ENCODE peak calls at places on chromosomes 13 and 19, in five cellular contexts. One of them, this sample, is unnamed.

GRCh38 chr13:50277127-50277526 is 261.9 kb downstream of the KCNRG start:
- DNase-seq in NCI-H2029 treated with DMSO at 0.1 percent for 48 hours: no peak
- DNase-seq in activated effector memory CD4-positive, alpha-beta T cell treated with Interleukin-2 at 50 U/mL for 16 hours: no peak
- DNase-seq in GM18507: no peak
- DNase-seq in posterior vena cava: no peak
- DNase-seq in this sample: no peak

GRCh38 chr13:97855570-97855970 is 97.9 kb upstream of the IPO5 start:
- DNase-seq in activated effector memory CD4-positive, alpha-beta T cell treated with Interleukin-2 at 50 U/mL for 16 hours: no peak
- DNase-seq in GM18507: no peak
- DNase-seq in posterior vena cava: no peak
- DNase-seq in NCI-H2029 treated with DMSO at 0.1 percent for 48 hours: peak; percentile 34
- DNase-seq in this sample: no peak

GRCh38 chr13:77833331-77833863 is 85.2 kb downstream of the EDNRB start:
- DNase-seq in NCI-H2029 treated with DMSO at 0.1 percent for 48 hours: no peak
- DNase-seq in posterior vena cava: no peak
- DNase-seq in GM18507: no peak
- DNase-seq in activated effector memory CD4-positive, alpha-beta T cell treated with Interleukin-2 at 50 U/mL for 16 hours: no peak
- DNase-seq in this sample: no peak

GRCh38 chr19:51417107-51417806 is at the start of gene SIGLEC10:
- DNase-seq in activated effector memory CD4-positive, alpha-beta T cell treated with Interleukin-2 at 50 U/mL for 16 hours: no peak
- DNase-seq in posterior vena cava: peak; percentile 87
- DNase-seq in GM18507: no peak
- DNase-seq in NCI-H2029 treated with DMSO at 0.1 percent for 48 hours: no peak
- DNase-seq in this sample: peak; percentile 95

GRCh38 chr19:51027126-51027806 is 850 bp upstream of the KLK11 start:
- DNase-seq in posterior vena cava: no peak
- DNase-seq in NCI-H2029 treated with DMSO at 0.1 percent for 48 hours: peak; percentile 61
- DNase-seq in GM18507: no peak
- DNase-seq in activated effector memory CD4-positive, alpha-beta T cell treated with Interleukin-2 at 50 U/mL for 16 hours: no peak
- DNase-seq in this sample: no peak

GRCh38 chr13:102028846-102029245 is 373.0 kb downstream of the FGF14 start:
- DNase-seq in GM18507: no peak
- DNase-seq in posterior vena cava: no peak
- DNase-seq in NCI-H2029 treated with DMSO at 0.1 percent for 48 hours: peak; percentile 25
- DNase-seq in activated effector memory CD4-positive, alpha-beta T cell treated with Interleukin-2 at 50 U/mL for 16 hours: no peak
- DNase-seq in this sample: no peak

GRCh38 chr13:40338217-40338616 is 328.2 kb downstream of the FOXO1 start:
- DNase-seq in activated effector memory CD4-positive, alpha-beta T cell treated with Interleukin-2 at 50 U/mL for 16 hours: no peak
- DNase-seq in NCI-H2029 treated with DMSO at 0.1 percent for 48 hours: no peak
- DNase-seq in GM18507: no peak
- DNase-seq in posterior vena cava: no peak
- DNase-seq in this sample: no peak

GRCh38 chr19:36950335-36951119 is 34.4 kb downstream of the ZNF568 start:
- DNase-seq in posterior vena cava: no peak
- DNase-seq in NCI-H2029 treated with DMSO at 0.1 percent for 48 hours: no peak
- DNase-seq in GM18507: no peak
- DNase-seq in activated effector memory CD4-positive, alpha-beta T cell treated with Interleukin-2 at 50 U/mL for 16 hours: no peak
- DNase-seq in this sample: no peak

GRCh38 chr13:90039516-90039915 is 1308.0 kb upstream of the MIR17HG start:
- DNase-seq in posterior vena cava: no peak
- DNase-seq in GM18507: no peak
- DNase-seq in NCI-H2029 treated with DMSO at 0.1 percent for 48 hours: no peak
- DNase-seq in activated effector memory CD4-positive, alpha-beta T cell treated with Interleukin-2 at 50 U/mL for 16 hours: no peak
- DNase-seq in this sample: no peak

GRCh38 chr13:44576396-44577235 is 486 bp upstream of the TSC22D1 start:
- DNase-seq in GM18507: no peak
- DNase-seq in NCI-H2029 treated with DMSO at 0.1 percent for 48 hours: no peak
- DNase-seq in posterior vena cava: no peak
- DNase-seq in activated effector memory CD4-positive, alpha-beta T cell treated with Interleukin-2 at 50 U/mL for 16 hours: no peak
- DNase-seq in this sample: no peak

GRCh38 chr13:74575729-74576125 is 441.5 kb upstream of the KLF12 start:
- DNase-seq in activated effector memory CD4-positive, alpha-beta T cell treated with Interleukin-2 at 50 U/mL for 16 hours: peak; percentile 32
- DNase-seq in NCI-H2029 treated with DMSO at 0.1 percent for 48 hours: no peak
- DNase-seq in posterior vena cava: peak; percentile 91
- DNase-seq in GM18507: no peak
- DNase-seq in this sample: peak; percentile 87

GRCh38 chr13:51420681-51421476 is 32.0 kb downstream of the INTS6 start:
- DNase-seq in NCI-H2029 treated with DMSO at 0.1 percent for 48 hours: no peak
- DNase-seq in GM18507: no peak
- DNase-seq in activated effector memory CD4-positive, alpha-beta T cell treated with Interleukin-2 at 50 U/mL for 16 hours: no peak
- DNase-seq in posterior vena cava: no peak
- DNase-seq in this sample: no peak

GRCh38 chr19:5934779-5935472 is 20.9 kb downstream of the CAPS start:
- DNase-seq in activated effector memory CD4-positive, alpha-beta T cell treated with Interleukin-2 at 50 U/mL for 16 hours: no peak
- DNase-seq in posterior vena cava: no peak
- DNase-seq in GM18507: no peak
- DNase-seq in NCI-H2029 treated with DMSO at 0.1 percent for 48 hours: no peak
- DNase-seq in this sample: no peak

GRCh38 chr13:23025848-23026608 is 154.8 kb upstream of the SGCG start:
- DNase-seq in posterior vena cava: no peak
- DNase-seq in activated effector memory CD4-positive, alpha-beta T cell treated with Interleukin-2 at 50 U/mL for 16 hours: no peak
- DNase-seq in GM18507: no peak
- DNase-seq in NCI-H2029 treated with DMSO at 0.1 percent for 48 hours: no peak
- DNase-seq in this sample: no peak

GRCh38 chr19:16155128-16155527 is 11.6 kb downstream of the HSH2D start:
- DNase-seq in NCI-H2029 treated with DMSO at 0.1 percent for 48 hours: no peak
- DNase-seq in activated effector memory CD4-positive, alpha-beta T cell treated with Interleukin-2 at 50 U/mL for 16 hours: no peak
- DNase-seq in GM18507: no peak
- DNase-seq in posterior vena cava: no peak
- DNase-seq in this sample: no peak

GRCh38 chr13:32246468-32246867 is 68.7 kb downstream of the ZAR1L start:
- DNase-seq in activated effector memory CD4-positive, alpha-beta T cell treated with Interleukin-2 at 50 U/mL for 16 hours: no peak
- DNase-seq in posterior vena cava: no peak
- DNase-seq in NCI-H2029 treated with DMSO at 0.1 percent for 48 hours: no peak
- DNase-seq in GM18507: peak; percentile 48
- DNase-seq in this sample: no peak

GRCh38 chr19:3620817-3621547 is 5.6 kb downstream of the CACTIN start:
- DNase-seq in NCI-H2029 treated with DMSO at 0.1 percent for 48 hours: no peak
- DNase-seq in GM18507: no peak
- DNase-seq in posterior vena cava: no peak
- DNase-seq in activated effector memory CD4-positive, alpha-beta T cell treated with Interleukin-2 at 50 U/mL for 16 hours: no peak
- DNase-seq in this sample: no peak

GRCh38 chr19:1577929-1578618 is 9.9 kb upstream of the MEX3D start:
- DNase-seq in NCI-H2029 treated with DMSO at 0.1 percent for 48 hours: no peak
- DNase-seq in posterior vena cava: no peak
- DNase-seq in activated effector memory CD4-positive, alpha-beta T cell treated with Interleukin-2 at 50 U/mL for 16 hours: no peak
- DNase-seq in GM18507: no peak
- DNase-seq in this sample: no peak

GRCh38 chr19:52724701-52725514 is 9.9 kb downstream of the ZNF611 start:
- DNase-seq in NCI-H2029 treated with DMSO at 0.1 percent for 48 hours: no peak
- DNase-seq in GM18507: no peak
- DNase-seq in posterior vena cava: no peak
- DNase-seq in activated effector memory CD4-positive, alpha-beta T cell treated with Interleukin-2 at 50 U/mL for 16 hours: no peak
- DNase-seq in this sample: no peak

GRCh38 chr13:43023244-43023931 is at the start of gene DNAJC15:
- DNase-seq in activated effector memory CD4-positive, alpha-beta T cell treated with Interleukin-2 at 50 U/mL for 16 hours: peak; percentile 52
- DNase-seq in posterior vena cava: peak; percentile 93
- DNase-seq in NCI-H2029 treated with DMSO at 0.1 percent for 48 hours: no peak
- DNase-seq in GM18507: peak; percentile 67
- DNase-seq in this sample: peak; percentile 94

GRCh38 chr13:76812971-76813691 is 73.1 kb downstream of the KCTD12 start:
- DNase-seq in activated effector memory CD4-positive, alpha-beta T cell treated with Interleukin-2 at 50 U/mL for 16 hours: no peak
- DNase-seq in posterior vena cava: peak; percentile 89
- DNase-seq in GM18507: no peak
- DNase-seq in NCI-H2029 treated with DMSO at 0.1 percent for 48 hours: no peak
- DNase-seq in this sample: no peak

GRCh38 chr13:110182461-110182860 is 124.5 kb downstream of the COL4A1 start:
- DNase-seq in NCI-H2029 treated with DMSO at 0.1 percent for 48 hours: no peak
- DNase-seq in activated effector memory CD4-positive, alpha-beta T cell treated with Interleukin-2 at 50 U/mL for 16 hours: no peak
- DNase-seq in GM18507: no peak
- DNase-seq in posterior vena cava: peak; percentile 69
- DNase-seq in this sample: no peak

GRCh38 chr19:19269952-19270694 is 3.0 kb downstream of the TM6SF2 start:
- DNase-seq in activated effector memory CD4-positive, alpha-beta T cell treated with Interleukin-2 at 50 U/mL for 16 hours: no peak
- DNase-seq in GM18507: no peak
- DNase-seq in posterior vena cava: no peak
- DNase-seq in NCI-H2029 treated with DMSO at 0.1 percent for 48 hours: no peak
- DNase-seq in this sample: no peak

GRCh38 chr13:52848455-52849190 is at the start of gene PCDH8:
- DNase-seq in posterior vena cava: no peak
- DNase-seq in activated effector memory CD4-positive, alpha-beta T cell treated with Interleukin-2 at 50 U/mL for 16 hours: no peak
- DNase-seq in GM18507: no peak
- DNase-seq in NCI-H2029 treated with DMSO at 0.1 percent for 48 hours: peak; percentile 28
- DNase-seq in this sample: no peak

GRCh38 chr13:41418027-41418426 is 39.3 kb upstream of the RGCC start:
- DNase-seq in activated effector memory CD4-positive, alpha-beta T cell treated with Interleukin-2 at 50 U/mL for 16 hours: no peak
- DNase-seq in GM18507: no peak
- DNase-seq in NCI-H2029 treated with DMSO at 0.1 percent for 48 hours: no peak
- DNase-seq in posterior vena cava: no peak
- DNase-seq in this sample: no peak

GRCh38 chr19:1133471-1133929 is 29.7 kb downstream of the GPX4 start:
- DNase-seq in activated effector memory CD4-positive, alpha-beta T cell treated with Interleukin-2 at 50 U/mL for 16 hours: peak; percentile 75
- DNase-seq in posterior vena cava: no peak
- DNase-seq in GM18507: peak; percentile 88
- DNase-seq in NCI-H2029 treated with DMSO at 0.1 percent for 48 hours: no peak
- DNase-seq in this sample: no peak

GRCh38 chr19:47142779-47143178 is 12.1 kb downstream of the SAE1 start:
- DNase-seq in activated effector memory CD4-positive, alpha-beta T cell treated with Interleukin-2 at 50 U/mL for 16 hours: no peak
- DNase-seq in posterior vena cava: no peak
- DNase-seq in NCI-H2029 treated with DMSO at 0.1 percent for 48 hours: no peak
- DNase-seq in GM18507: no peak
- DNase-seq in this sample: no peak

GRCh38 chr13:113123226-113124150 is 889 bp downstream of the F10 start:
- DNase-seq in activated effector memory CD4-positive, alpha-beta T cell treated with Interleukin-2 at 50 U/mL for 16 hours: no peak
- DNase-seq in NCI-H2029 treated with DMSO at 0.1 percent for 48 hours: no peak
- DNase-seq in posterior vena cava: peak; percentile 82
- DNase-seq in GM18507: no peak
- DNase-seq in this sample: peak; percentile 73

GRCh38 chr19:41774515-41774980 is 19.2 kb downstream of the CEACAM6 start:
- DNase-seq in posterior vena cava: no peak
- DNase-seq in NCI-H2029 treated with DMSO at 0.1 percent for 48 hours: peak; percentile 97
- DNase-seq in activated effector memory CD4-positive, alpha-beta T cell treated with Interleukin-2 at 50 U/mL for 16 hours: peak; percentile 25
- DNase-seq in GM18507: no peak
- DNase-seq in this sample: no peak